ENCODE peak calls at places on chromosomes 13 and 19, in five cellular contexts. One of them, this sample, is unnamed.

GRCh38 chr19:49872245-49873148 is 4.7 kb downstream of the AKT1S1 start:
- DNase-seq in PC-9: no peak
- DNase-seq in Caco-2: no peak
- DNase-seq in fibroblast of lung: no peak
- DNase-seq in hepatocyte: no peak
- DNase-seq in this sample: no peak

GRCh38 chr13:102191951-102192461 is 209.8 kb downstream of the FGF14 start:
- DNase-seq in PC-9: no peak
- DNase-seq in Caco-2: no peak
- DNase-seq in fibroblast of lung: peak
- DNase-seq in hepatocyte: no peak
- DNase-seq in this sample: no peak

GRCh38 chr13:58376775-58377174 is 745.2 kb downstream of the PCDH17 start:
- DNase-seq in PC-9: no peak
- DNase-seq in Caco-2: no peak
- DNase-seq in fibroblast of lung: no peak
- DNase-seq in hepatocyte: no peak
- DNase-seq in this sample: no peak

GRCh38 chr19:35063940-35064818 is 22.7 kb downstream of the HPN start:
- DNase-seq in PC-9: no peak
- DNase-seq in Caco-2: no peak
- DNase-seq in fibroblast of lung: peak
- DNase-seq in hepatocyte: peak
- DNase-seq in this sample: no peak

GRCh38 chr19:35249146-35249847 is 495 bp downstream of the LSR start:
- DNase-seq in PC-9: no peak
- DNase-seq in Caco-2: no peak
- DNase-seq in fibroblast of lung: no peak
- DNase-seq in hepatocyte: peak
- DNase-seq in this sample: no peak

GRCh38 chr19:5961969-5962945 is 15.7 kb downstream of the RANBP3 start:
- DNase-seq in PC-9: no peak
- DNase-seq in Caco-2: peak
- DNase-seq in fibroblast of lung: peak
- DNase-seq in hepatocyte: peak
- DNase-seq in this sample: peak

GRCh38 chr13:72842991-72843390 is 61.1 kb downstream of the PIBF1 start:
- DNase-seq in PC-9: no peak
- DNase-seq in Caco-2: no peak
- DNase-seq in fibroblast of lung: no peak
- DNase-seq in hepatocyte: no peak
- DNase-seq in this sample: no peak

GRCh38 chr19:53772943-53773342 is 51.2 kb downstream of the NLRP12 start:
- DNase-seq in PC-9: peak
- DNase-seq in Caco-2: peak
- DNase-seq in fibroblast of lung: peak
- DNase-seq in hepatocyte: peak
- DNase-seq in this sample: peak

GRCh38 chr19:46791944-46792343 is 3.5 kb upstream of the SLC1A5 start:
- DNase-seq in PC-9: no peak
- DNase-seq in Caco-2: no peak
- DNase-seq in fibroblast of lung: no peak
- DNase-seq in hepatocyte: no peak
- DNase-seq in this sample: no peak

GRCh38 chr19:32404213-32404938 is 1.2 kb upstream of the DPY19L3 start:
- DNase-seq in PC-9: no peak
- DNase-seq in Caco-2: peak
- DNase-seq in fibroblast of lung: peak
- DNase-seq in hepatocyte: no peak
- DNase-seq in this sample: no peak

GRCh38 chr19:44608391-44608821 is 5.0 kb upstream of the IGSF23 start:
- DNase-seq in PC-9: no peak
- DNase-seq in Caco-2: no peak
- DNase-seq in fibroblast of lung: peak
- DNase-seq in hepatocyte: peak
- DNase-seq in this sample: no peak

GRCh38 chr19:45419396-45419795 is 4.3 kb downstream of the ERCC1 start:
- DNase-seq in PC-9: no peak
- DNase-seq in Caco-2: no peak
- DNase-seq in fibroblast of lung: no peak
- DNase-seq in hepatocyte: no peak
- DNase-seq in this sample: no peak

GRCh38 chr19:57559404-57560025 is at the start of gene ZNF550:
- DNase-seq in PC-9: peak
- DNase-seq in Caco-2: peak
- DNase-seq in fibroblast of lung: peak
- DNase-seq in hepatocyte: peak
- DNase-seq in this sample: peak

GRCh38 chr13:47798906-47799305 is 202.2 kb downstream of the SUCLA2 start:
- DNase-seq in PC-9: no peak
- DNase-seq in Caco-2: peak
- DNase-seq in fibroblast of lung: peak
- DNase-seq in hepatocyte: no peak
- DNase-seq in this sample: no peak

GRCh38 chr13:77374786-77375185 is 47.9 kb upstream of the MYCBP2 start:
- DNase-seq in PC-9: no peak
- DNase-seq in Caco-2: no peak
- DNase-seq in fibroblast of lung: no peak
- DNase-seq in hepatocyte: no peak
- DNase-seq in this sample: no peak

GRCh38 chr19:34963531-34964406 is at the start of gene ZNF792:
- DNase-seq in PC-9: peak
- DNase-seq in Caco-2: peak
- DNase-seq in fibroblast of lung: peak
- DNase-seq in hepatocyte: peak
- DNase-seq in this sample: no peak

DNA sequence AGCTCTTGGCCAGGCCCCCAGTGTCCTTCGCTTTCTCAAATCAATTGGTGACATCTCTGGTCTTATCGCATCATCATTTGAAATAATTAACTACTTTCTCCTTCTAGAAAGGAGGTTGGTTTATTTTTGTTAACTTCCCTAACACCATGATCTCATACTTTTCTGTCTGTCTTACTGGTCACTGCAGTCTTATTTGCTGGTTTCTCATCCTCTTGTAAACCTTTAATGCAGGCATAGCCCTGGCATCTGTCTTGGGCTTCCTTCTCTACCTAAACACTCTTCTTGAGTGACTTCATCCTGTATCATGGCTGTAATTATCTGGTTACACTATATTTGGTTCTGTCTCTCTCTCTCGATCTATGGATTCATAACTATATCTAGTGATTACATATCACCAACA is 152.8 kb downstream of the CYSLTR2 start:
- DNase-seq in PC-9: no peak
- DNase-seq in Caco-2: no peak
- DNase-seq in fibroblast of lung: peak
- DNase-seq in hepatocyte: no peak
- DNase-seq in this sample: no peak
- TF ChIP-seq CTCF in PC-9: no peak
- TF ChIP-seq CTCF in Caco-2: no peak
- TF ChIP-seq CTCF in fibroblast of lung: no peak
- TF ChIP-seq CTCF in hepatocyte: no peak
- TF ChIP-seq CTCF in this sample: no peak

GRCh38 chr19:17550076-17550667 is 5.3 kb upstream of the COLGALT1 start:
- DNase-seq in PC-9: no peak
- DNase-seq in Caco-2: no peak
- DNase-seq in fibroblast of lung: no peak
- DNase-seq in hepatocyte: no peak
- DNase-seq in this sample: no peak

GRCh38 chr19:17554968-17555479 is 425 bp upstream of the COLGALT1 start:
- DNase-seq in PC-9: no peak
- DNase-seq in Caco-2: no peak
- DNase-seq in fibroblast of lung: no peak
- DNase-seq in hepatocyte: no peak
- DNase-seq in this sample: no peak

GRCh38 chr19:17555480-17555928 is at the start of gene COLGALT1:
- DNase-seq in PC-9: peak
- DNase-seq in Caco-2: peak
- DNase-seq in fibroblast of lung: peak
- DNase-seq in hepatocyte: peak
- DNase-seq in this sample: peak

GRCh38 chr19:17555929-17556813 is 722 bp downstream of the COLGALT1 start:
- DNase-seq in PC-9: peak
- DNase-seq in Caco-2: peak
- DNase-seq in fibroblast of lung: peak
- DNase-seq in hepatocyte: peak
- DNase-seq in this sample: no peak

GRCh38 chr19:17553256-17553655 is 2.2 kb upstream of the COLGALT1 start:
- DNase-seq in PC-9: no peak
- DNase-seq in Caco-2: no peak
- DNase-seq in fibroblast of lung: peak
- DNase-seq in hepatocyte: no peak
- DNase-seq in this sample: peak
- H3K4me3 ChIP-seq in PC-9: no peak
- H3K4me3 ChIP-seq in Caco-2: no peak
- H3K4me3 ChIP-seq in fibroblast of lung: no peak
- H3K4me3 ChIP-seq in hepatocyte: no peak
- H3K4me3 ChIP-seq in this sample: no peak

GRCh38 chr13:33487575-33488243 is 202.2 kb upstream of the STARD13 start:
- DNase-seq in PC-9: no peak
- DNase-seq in Caco-2: no peak
- DNase-seq in fibroblast of lung: no peak
- DNase-seq in hepatocyte: peak
- DNase-seq in this sample: no peak
- TF ChIP-seq CTCF in PC-9: peak
- TF ChIP-seq CTCF in Caco-2: no peak
- TF ChIP-seq CTCF in fibroblast of lung: peak
- TF ChIP-seq CTCF in hepatocyte: peak
- TF ChIP-seq CTCF in this sample: peak

DNA sequence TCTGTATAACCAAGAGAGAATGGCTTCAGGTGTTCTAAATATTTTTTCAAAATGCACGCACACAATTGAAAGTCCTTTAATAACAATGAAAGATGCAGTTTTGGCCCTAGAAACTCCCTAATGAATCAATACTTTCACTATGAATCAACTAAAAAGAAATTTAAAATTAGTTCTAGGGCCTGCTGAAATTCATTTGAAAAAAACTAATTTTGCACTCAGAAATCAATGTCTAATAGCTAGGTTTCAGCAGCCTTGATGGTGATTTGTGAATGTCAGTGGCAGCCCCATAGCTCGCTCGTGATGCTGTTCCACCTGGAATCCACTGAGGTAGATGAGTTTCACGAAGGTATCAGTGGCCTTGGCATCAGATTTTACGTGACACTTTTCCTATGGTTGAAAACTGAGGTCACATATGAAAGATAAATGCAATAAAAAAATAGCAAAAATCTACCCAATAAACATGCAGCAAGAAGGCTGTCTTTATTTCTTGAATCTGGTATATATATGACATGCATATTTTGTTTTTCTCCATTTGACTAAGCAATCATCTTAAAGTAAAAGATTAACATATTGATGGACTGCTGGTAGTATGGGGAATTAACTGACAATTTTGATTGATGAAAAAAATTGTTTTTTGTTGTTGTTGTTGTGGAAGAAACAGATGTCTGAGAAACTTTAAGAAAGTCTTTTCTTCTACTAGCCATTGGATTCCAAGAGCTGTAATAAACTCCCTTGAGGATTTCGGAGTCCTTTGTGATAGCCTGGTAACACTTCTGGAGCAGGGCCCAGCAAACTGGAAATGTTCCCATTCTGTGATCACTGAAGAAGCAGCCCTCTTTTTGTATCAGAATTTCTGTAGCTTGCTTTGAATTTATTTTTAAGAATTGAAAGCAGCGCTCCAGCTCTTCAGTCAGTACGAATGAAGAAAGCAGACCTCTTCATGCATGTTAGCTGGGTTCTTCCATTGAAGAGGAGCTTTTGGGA is 141.2 kb downstream of the AKAP11 start:
- DNase-seq in PC-9: no peak
- DNase-seq in Caco-2: no peak
- DNase-seq in fibroblast of lung: no peak
- DNase-seq in hepatocyte: no peak
- DNase-seq in this sample: no peak
- H3K4me3 ChIP-seq in PC-9: no peak
- H3K4me3 ChIP-seq in Caco-2: no peak
- H3K4me3 ChIP-seq in fibroblast of lung: no peak
- H3K4me3 ChIP-seq in hepatocyte: no peak
- H3K4me3 ChIP-seq in this sample: no peak

DNA sequence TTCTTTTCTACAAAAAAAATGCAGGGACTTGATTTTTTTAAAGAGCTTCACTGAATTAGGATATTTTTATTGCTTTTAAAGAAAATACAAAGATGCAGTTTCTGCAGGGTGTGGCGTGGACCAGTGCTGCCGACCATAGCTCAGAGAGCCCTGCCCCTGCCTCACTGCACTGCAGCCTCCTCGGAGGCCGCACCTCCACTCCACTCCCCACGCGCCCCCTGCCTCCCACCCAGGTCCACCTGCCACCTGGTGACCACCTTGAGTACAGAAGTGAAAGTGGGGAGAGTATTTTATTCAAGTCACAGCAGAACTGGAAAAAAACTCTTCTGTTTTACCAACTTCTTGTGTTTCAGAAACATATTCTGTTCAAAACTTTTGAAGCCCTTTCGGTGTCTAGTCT is 7.9 kb upstream of the F7 start:
- DNase-seq in PC-9: no peak
- DNase-seq in Caco-2: no peak
- DNase-seq in fibroblast of lung: no peak
- DNase-seq in hepatocyte: no peak
- DNase-seq in this sample: no peak
- TF ChIP-seq CTCF in PC-9: no peak
- TF ChIP-seq CTCF in Caco-2: no peak
- TF ChIP-seq CTCF in fibroblast of lung: no peak
- TF ChIP-seq CTCF in hepatocyte: no peak
- TF ChIP-seq CTCF in this sample: no peak

GRCh38 chr19:3275068-3275582 is 50.7 kb downstream of the CELF5 start:
- DNase-seq in PC-9: no peak
- DNase-seq in Caco-2: no peak
- DNase-seq in fibroblast of lung: no peak
- DNase-seq in hepatocyte: no peak
- DNase-seq in this sample: no peak
- H3K4me3 ChIP-seq in PC-9: peak
- H3K4me3 ChIP-seq in Caco-2: peak
- H3K4me3 ChIP-seq in fibroblast of lung: peak
- H3K4me3 ChIP-seq in hepatocyte: no peak
- H3K4me3 ChIP-seq in this sample: peak

This sample was measured in LNCaP clone FGC.